ENCODE peak calls at places on chromosomes 5 and 9, in six cellular contexts. Q is HCT116, N is GM12878, W is K562, K is H1, B is HepG2. E is an unnamed sample.

GRCh38 chr9:135877776-135878527 is 29.4 kb downstream of the CAMSAP1 start:
- DNase-seq in N (no peak), B (no peak), K (no peak), Q (no peak), W (no peak), E (no peak)

GRCh38 chr5:134503937-134504437 is 21.5 kb upstream of the JADE2 start:
- DNase-seq in B (peak), W (no peak), N (no peak), K (no peak), Q (no peak), E (no peak)

GRCh38 chr5:138849439-138849838 is 25.7 kb downstream of the LRRTM2 start:
- DNase-seq in N (no peak), K (no peak), B (no peak), W (no peak), Q (no peak), E (peak)

GRCh38 chr5:172832383-172833315 is 1.4 kb upstream of the ERGIC1 start:
- DNase-seq in K (no peak), B (no peak), N (no peak), Q (no peak), W (no peak), E (no peak)

GRCh38 chr9:134346151-134346550 is 19.9 kb downstream of the RXRA start:
- DNase-seq in B (no peak), W (no peak), K (no peak), N (no peak), Q (no peak), E (no peak)

GRCh38 chr9:36665387-36665786 is 92.7 kb downstream of the MELK start:
- DNase-seq in N (no peak), W (no peak), B (no peak), Q (no peak), K (no peak), E (no peak)

GRCh38 chr9:131546336-131547084 is 1.2 kb downstream of the PRRT1B start:
- DNase-seq in B (peak), W (peak), Q (no peak), N (no peak), K (no peak), E (peak)

GRCh38 chr9:37667706-37668672 is 17.2 kb downstream of the FRMPD1 start:
- DNase-seq in N (no peak), B (peak), Q (no peak), K (peak), W (no peak), E (no peak)

GRCh38 chr9:20242767-20243166 is 379.5 kb downstream of the MLLT3 start:
- DNase-seq in B (no peak), N (peak), K (no peak), W (no peak), Q (no peak), E (no peak)

GRCh38 chr5:98454904-98455303 is 318.6 kb upstream of the RGMB start:
- DNase-seq in K (no peak), B (no peak), N (no peak), W (no peak), Q (peak), E (no peak)

GRCh38 chr9:80359941-80360881 is 788.4 kb downstream of the TLE4 start:
- DNase-seq in W (no peak), Q (no peak), B (no peak), K (no peak), N (no peak), E (no peak)

GRCh38 chr5:139138790-139139189 is 59.4 kb downstream of the SIL1 start:
- DNase-seq in B (peak), Q (peak), K (no peak), W (no peak), N (no peak), E (no peak)

GRCh38 chr5:74285876-74286275 is 354.7 kb downstream of the ENC1 start:
- DNase-seq in Q (no peak), K (no peak), N (no peak), B (no peak), W (no peak), E (no peak)

GRCh38 chr5:78824826-78825225 is 160.3 kb downstream of the ARSB start:
- DNase-seq in N (no peak), K (no peak), W (no peak), B (no peak), Q (no peak), E (no peak)

GRCh38 chr9:69036319-69036718 is 767 bp downstream of the FXN start:
- DNase-seq in N (no peak), K (no peak), B (peak), Q (no peak), W (peak), E (no peak)

GRCh38 chr5:125310749-125311148 is 564.3 kb upstream of the ZNF608 start:
- DNase-seq in N (no peak), B (no peak), K (no peak), W (no peak), Q (no peak), E (no peak)

GRCh38 chr5:76144892-76145291 is 61.7 kb downstream of the SV2C start:
- DNase-seq in K (peak), N (no peak), Q (no peak), B (no peak), W (no peak), E (no peak)

GRCh38 chr5:173498871-173499470 is 117.5 kb downstream of the BOD1 start:
- DNase-seq in N (no peak), K (no peak), Q (no peak), B (peak), W (no peak), E (no peak)

GRCh38 chr5:132083065-132083678 is 9.6 kb downstream of the CSF2 start:
- DNase-seq in W (no peak), K (no peak), N (no peak), Q (no peak), B (no peak), E (no peak)

GRCh38 chr9:107685901-107686300 is 196.3 kb upstream of the KLF4 start:
- DNase-seq in K (no peak), W (no peak), B (no peak), N (no peak), Q (no peak), E (no peak)

GRCh38 chr5:115433918-115434317 is 110.7 kb downstream of the FEM1C start:
- DNase-seq in B (no peak), N (no peak), W (no peak), Q (no peak), K (no peak), E (no peak)

GRCh38 chr9:134860510-134860909 is 20.1 kb upstream of the FCN2 start:
- DNase-seq in N (no peak), W (no peak), K (no peak), B (no peak), Q (no peak), E (no peak)

GRCh38 chr9:5864446-5864845 is 26.2 kb upstream of the MLANA start:
- DNase-seq in N (no peak), K (no peak), B (no peak), Q (no peak), W (no peak), E (no peak)

GRCh38 chr5:17190242-17190778 is 27.1 kb upstream of the BASP1 start:
- DNase-seq in K (no peak), W (peak), Q (peak), B (peak), N (no peak), E (peak)

GRCh38 chr5:10354048-10354872 is 765 bp downstream of the MARCHF6 start:
- DNase-seq in W (peak), N (no peak), Q (no peak), B (peak), K (no peak), E (no peak)

GRCh38 chr9:131557855-131558548 is 12.7 kb downstream of the PRRT1B start:
- DNase-seq in W (no peak), N (no peak), K (no peak), Q (no peak), B (no peak), E (no peak)

GRCh38 chr5:83306572-83307241 is 164.8 kb upstream of the VCAN start:
- DNase-seq in B (no peak), K (no peak), N (peak), W (no peak), Q (peak), E (no peak)

GRCh38 chr9:38708759-38709158 is 11.2 kb downstream of the FAM240B start:
- DNase-seq in Q (no peak), N (no peak), B (no peak), W (no peak), K (no peak), E (peak)

DNA sequence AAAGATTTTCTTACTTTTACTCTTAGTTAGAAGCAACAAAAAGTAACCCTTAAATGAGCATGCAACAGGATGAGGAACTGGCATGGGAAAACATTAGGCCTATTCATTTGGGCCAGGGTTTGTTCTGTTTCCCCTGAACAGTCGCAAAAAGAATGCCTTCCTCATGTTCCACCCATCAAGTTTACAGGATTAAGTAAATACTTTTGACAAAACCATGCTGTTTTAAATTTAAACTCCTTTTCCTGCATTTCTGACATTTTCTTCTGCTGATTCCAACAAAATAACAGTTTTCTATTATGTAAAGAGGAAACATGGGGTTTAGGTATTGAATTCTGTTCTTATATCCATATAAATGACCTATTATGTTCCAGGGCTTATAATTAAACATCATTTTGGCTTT is 236.6 kb upstream of the ACTBL2 start:
- DNase-seq in N (no peak), W (no peak), K (no peak), Q (no peak), B (no peak), E (no peak)
- TF ChIP-seq YY1 in N (no peak), W (no peak), K (no peak), Q (no peak), B (no peak), E (no peak)

GRCh38 chr5:123298335-123299010 is 124.7 kb downstream of the CEP120 start:
- DNase-seq in K (no peak), N (no peak), W (no peak), Q (no peak), B (no peak), E (no peak)

GRCh38 chr5:123299124-123299523 is 124.1 kb downstream of the CEP120 start:
- DNase-seq in B (no peak), Q (no peak), K (no peak), N (no peak), W (no peak), E (no peak)

GRCh38 chr5:123294544-123294943 is 128.7 kb downstream of the CEP120 start:
- DNase-seq in B (no peak), N (peak), K (no peak), Q (no peak), W (no peak), E (no peak)

GRCh38 chr5:123297866-123298265 is 125.3 kb downstream of the CEP120 start:
- DNase-seq in K (no peak), Q (no peak), B (no peak), N (no peak), W (no peak), E (no peak)

GRCh38 chr5:123297198-123297831 is 125.9 kb downstream of the CEP120 start:
- DNase-seq in K (no peak), Q (no peak), N (no peak), W (no peak), B (no peak), E (no peak)
- H3K4me2 ChIP-seq in K (no peak), Q (no peak), N (no peak), W (no peak), B (no peak), E (no peak)

GRCh38 chr9:90296539-90296938 is 346.1 kb downstream of the DIRAS2 start:
- DNase-seq in N (no peak), W (no peak), Q (no peak), K (no peak), B (no peak), E (no peak)

GRCh38 chr9:90288275-90288639 is 354.4 kb downstream of the DIRAS2 start:
- DNase-seq in W (no peak), N (no peak), K (no peak), Q (no peak), B (no peak), E (no peak)

GRCh38 chr9:90285946-90286345 is 356.7 kb downstream of the DIRAS2 start:
- DNase-seq in N (no peak), B (no peak), K (no peak), Q (no peak), W (no peak), E (no peak)

GRCh38 chr9:90287567-90288274 is 354.9 kb downstream of the DIRAS2 start:
- DNase-seq in B (no peak), W (no peak), N (peak), K (no peak), Q (no peak), E (no peak)

GRCh38 chr9:90290716-90291485 is 351.7 kb downstream of the DIRAS2 start:
- DNase-seq in W (no peak), K (no peak), B (no peak), N (no peak), Q (no peak), E (no peak)
- TF ChIP-seq RAD21 in W (no peak), K (no peak), B (no peak), N (no peak), Q (no peak), E (no peak)

GRCh38 chr5:154610321-154611154 is 132.5 kb upstream of the HAND1 start:
- DNase-seq in W (peak), B (peak), K (peak), Q (peak), N (peak), E (peak)
- TF ChIP-seq YY1 in W (no peak), B (peak), K (peak), Q (no peak), N (peak), E (no peak)

GRCh38 chr5:126956991-126957390 is 73.4 kb downstream of the MARCHF3 start:
- DNase-seq in K (no peak), W (no peak), Q (no peak), B (no peak), N (no peak), E (no peak)

GRCh38 chr5:126954981-126955380 is 75.4 kb downstream of the MARCHF3 start:
- DNase-seq in K (no peak), Q (no peak), B (no peak), N (no peak), W (no peak), E (no peak)

GRCh38 chr5:126961128-126961527 is 69.2 kb downstream of the MARCHF3 start:
- DNase-seq in Q (no peak), N (no peak), K (no peak), W (no peak), B (no peak), E (no peak)

GRCh38 chr5:126961702-126962101 is 68.7 kb downstream of the MARCHF3 start:
- DNase-seq in B (no peak), K (no peak), W (no peak), N (no peak), Q (no peak), E (no peak)

GRCh38 chr5:126959188-126959587 is 71.2 kb downstream of the MARCHF3 start:
- DNase-seq in W (no peak), B (no peak), Q (no peak), K (no peak), N (no peak), E (no peak)
- H3K4me2 ChIP-seq in W (no peak), B (no peak), Q (no peak), K (no peak), N (no peak), E (no peak)

DNA sequence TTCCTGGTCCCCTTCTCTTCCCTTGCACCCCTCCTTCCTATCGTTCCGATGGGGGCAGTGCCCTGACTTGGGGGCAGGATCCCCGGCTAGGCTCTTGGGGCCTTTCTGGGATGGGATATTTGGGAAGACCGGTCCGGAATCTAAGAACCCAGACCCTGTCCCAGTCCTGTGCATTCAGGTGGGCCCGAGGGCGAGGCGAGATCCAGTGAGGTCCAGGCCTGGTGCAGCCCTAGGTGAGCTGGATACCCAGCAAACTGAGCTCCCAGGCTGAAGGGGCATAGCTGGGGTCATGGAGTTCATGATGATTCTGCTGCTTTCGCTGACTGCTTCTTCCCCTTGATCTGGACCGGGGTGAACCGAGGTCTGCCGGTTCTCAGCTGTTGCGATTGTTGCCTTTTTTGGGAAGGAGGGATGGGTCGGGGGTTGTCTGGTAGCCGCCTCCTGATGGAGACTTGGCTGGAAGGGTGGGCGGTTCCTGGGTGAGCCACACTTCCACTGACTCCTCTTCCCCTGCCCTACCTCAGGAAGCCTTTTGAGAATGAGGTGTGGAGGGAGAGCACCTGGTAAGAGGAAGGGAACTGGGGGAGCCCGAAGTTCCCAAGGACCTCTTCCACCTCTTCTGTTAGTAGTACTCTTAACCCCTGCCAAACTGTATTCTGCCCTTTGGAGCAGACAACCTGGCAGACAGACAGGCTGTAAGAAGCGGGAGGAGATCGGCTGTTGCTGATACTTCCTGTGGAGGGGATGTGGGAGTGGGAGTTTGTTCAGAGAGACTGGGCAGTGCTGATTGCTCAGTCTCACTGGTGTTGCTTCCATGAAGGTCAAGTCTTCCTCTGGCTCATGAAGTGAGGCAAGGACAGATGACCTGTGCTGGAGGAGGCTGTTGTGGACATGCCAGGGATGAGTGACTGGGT is 1.0 kb downstream of the LRRC8A start:
- DNase-seq in W (peak), N (no peak), K (no peak), B (peak), Q (no peak), E (peak)
- TF ChIP-seq RAD21 in W (no peak), N (no peak), K (no peak), B (no peak), Q (no peak), E (no peak)

GRCh38 chr5:160497897-160498296 is 76.2 kb downstream of the PTTG1 start:
- DNase-seq in Q (no peak), N (no peak), B (peak), K (no peak), W (no peak), E (no peak)
- TF ChIP-seq YY1 in Q (no peak), N (no peak), B (no peak), K (no peak), W (no peak), E (no peak)

GRCh38 chr5:2087980-2088379 is 205.3 kb upstream of the IRX4 start:
- DNase-seq in W (no peak), K (no peak), N (no peak), Q (no peak), B (no peak), E (no peak)
- H3K4me2 ChIP-seq in W (no peak), K (no peak), N (no peak), Q (no peak), B (no peak), E (no peak)

GRCh38 chr9:130149031-130149430 is 23.2 kb upstream of the NCS1 start:
- DNase-seq in B (no peak), N (no peak), K (no peak), Q (no peak), W (no peak), E (no peak)

GRCh38 chr9:130149654-130150286 is 22.4 kb upstream of the NCS1 start:
- DNase-seq in N (no peak), W (peak), K (no peak), B (no peak), Q (no peak), E (no peak)

GRCh38 chr9:130147910-130148309 is 24.3 kb upstream of the NCS1 start:
- DNase-seq in K (no peak), N (no peak), W (no peak), Q (no peak), B (no peak), E (no peak)

GRCh38 chr9:130147215-130147614 is 25.0 kb upstream of the NCS1 start:
- DNase-seq in K (no peak), Q (no peak), N (no peak), B (no peak), W (no peak), E (no peak)

GRCh38 chr9:130150779-130151381 is 21.3 kb upstream of the NCS1 start:
- DNase-seq in W (no peak), K (no peak), B (no peak), N (no peak), Q (peak), E (no peak)
- TF ChIP-seq RAD21 in W (no peak), K (no peak), B (no peak), N (no peak), Q (no peak), E (no peak)

GRCh38 chr5:90894866-90895420 is 336.3 kb downstream of the ADGRV1 start:
- DNase-seq in Q (no peak), B (no peak), N (no peak), K (no peak), W (no peak), E (no peak)

GRCh38 chr5:90901263-90901662 is 342.7 kb downstream of the ADGRV1 start:
- DNase-seq in B (peak), Q (no peak), K (no peak), N (no peak), W (no peak), E (no peak)

GRCh38 chr5:90899014-90899604 is 340.5 kb downstream of the ADGRV1 start:
- DNase-seq in N (no peak), W (no peak), K (no peak), Q (no peak), B (peak), E (no peak)

GRCh38 chr5:90902170-90902569 is 343.6 kb downstream of the ADGRV1 start:
- DNase-seq in Q (no peak), K (no peak), B (no peak), W (no peak), N (no peak), E (no peak)

GRCh38 chr5:90898330-90899013 is 339.9 kb downstream of the ADGRV1 start:
- DNase-seq in N (no peak), Q (no peak), B (no peak), K (no peak), W (no peak), E (no peak)
- TF ChIP-seq YY1 in N (no peak), Q (no peak), B (no peak), K (no peak), W (no peak), E (no peak)

E was measured in SK-N-SH.